ENCODE peak calls at places on chromosomes 3 and 15, in nine cellular contexts. One of them, this sample, is unnamed.
A peak's percentile ranks its signal among the peaks of the same experiment; 100 is the strongest.

GRCh38 chr3:44914936-44915335 is 40.5 kb downstream of the TGM4 start:
- DNase-seq in EH: peak; percentile 30
- DNase-seq in GM23338: peak; percentile 60
- DNase-seq in NCI-H2081: no peak
- DNase-seq in BJ: no peak
- DNase-seq in RPMI7951: no peak
- DNase-seq in cardiac fibroblast: peak; percentile 22
- DNase-seq in NCI-H1092 treated with DMSO at 0.1 percent for 48 hours: no peak
- DNase-seq in EL: peak; percentile 27
- DNase-seq in this sample: no peak

GRCh38 chr3:192897005-192897404 is 20.7 kb downstream of the MB21D2 start:
- DNase-seq in EH: no peak
- DNase-seq in GM23338: no peak
- DNase-seq in NCI-H2081: no peak
- DNase-seq in BJ: no peak
- DNase-seq in RPMI7951: no peak
- DNase-seq in cardiac fibroblast: no peak
- DNase-seq in NCI-H1092 treated with DMSO at 0.1 percent for 48 hours: no peak
- DNase-seq in EL: no peak
- DNase-seq in this sample: no peak

GRCh38 chr15:74375303-74375693 is 7.9 kb upstream of the CYP11A1 start:
- DNase-seq in EH: peak; percentile 78
- DNase-seq in GM23338: peak; percentile 93
- DNase-seq in NCI-H2081: peak; percentile 79
- DNase-seq in BJ: no peak
- DNase-seq in RPMI7951: peak; percentile 79
- DNase-seq in cardiac fibroblast: peak; percentile 89
- DNase-seq in NCI-H1092 treated with DMSO at 0.1 percent for 48 hours: peak; percentile 60
- DNase-seq in EL: peak; percentile 78
- DNase-seq in this sample: peak; percentile 26

GRCh38 chr3:111751961-111752360 is 107.1 kb upstream of the PHLDB2 start:
- DNase-seq in EH: peak; percentile 92
- DNase-seq in GM23338: peak; percentile 46
- DNase-seq in NCI-H2081: no peak
- DNase-seq in BJ: no peak
- DNase-seq in RPMI7951: peak; percentile 77
- DNase-seq in cardiac fibroblast: peak; percentile 53
- DNase-seq in NCI-H1092 treated with DMSO at 0.1 percent for 48 hours: no peak
- DNase-seq in EL: peak; percentile 85
- DNase-seq in this sample: peak; percentile 11

GRCh38 chr15:31261266-31262142 is 65.1 kb upstream of the KLF13 start:
- DNase-seq in EH: no peak
- DNase-seq in GM23338: no peak
- DNase-seq in NCI-H2081: peak; percentile 47
- DNase-seq in BJ: no peak
- DNase-seq in RPMI7951: no peak
- DNase-seq in cardiac fibroblast: no peak
- DNase-seq in NCI-H1092 treated with DMSO at 0.1 percent for 48 hours: peak; percentile 10
- DNase-seq in EL: no peak
- DNase-seq in this sample: no peak

GRCh38 chr15:58889363-58889762 is 44.1 kb downstream of the SLTM start:
- DNase-seq in EH: no peak
- DNase-seq in GM23338: no peak
- DNase-seq in NCI-H2081: no peak
- DNase-seq in BJ: no peak
- DNase-seq in RPMI7951: no peak
- DNase-seq in cardiac fibroblast: no peak
- DNase-seq in NCI-H1092 treated with DMSO at 0.1 percent for 48 hours: no peak
- DNase-seq in EL: no peak
- DNase-seq in this sample: no peak

GRCh38 chr3:27800261-27800660 is 78.1 kb upstream of the EOMES start:
- DNase-seq in EH: no peak
- DNase-seq in GM23338: no peak
- DNase-seq in NCI-H2081: no peak
- DNase-seq in BJ: no peak
- DNase-seq in RPMI7951: no peak
- DNase-seq in cardiac fibroblast: no peak
- DNase-seq in NCI-H1092 treated with DMSO at 0.1 percent for 48 hours: no peak
- DNase-seq in EL: no peak
- DNase-seq in this sample: no peak

GRCh38 chr3:13600950-13601691 is 52.2 kb downstream of the FBLN2 start:
- DNase-seq in EH: peak; percentile 73
- DNase-seq in GM23338: no peak
- DNase-seq in NCI-H2081: no peak
- DNase-seq in BJ: no peak
- DNase-seq in RPMI7951: peak; percentile 86
- DNase-seq in cardiac fibroblast: peak; percentile 33
- DNase-seq in NCI-H1092 treated with DMSO at 0.1 percent for 48 hours: no peak
- DNase-seq in EL: peak; percentile 82
- DNase-seq in this sample: no peak

GRCh38 chr15:88834211-88834812 is 31.1 kb downstream of the ACAN start:
- DNase-seq in EH: peak; percentile 66
- DNase-seq in GM23338: peak; percentile 91
- DNase-seq in NCI-H2081: peak; percentile 17
- DNase-seq in BJ: no peak
- DNase-seq in RPMI7951: peak; percentile 45
- DNase-seq in cardiac fibroblast: peak; percentile 45
- DNase-seq in NCI-H1092 treated with DMSO at 0.1 percent for 48 hours: no peak
- DNase-seq in EL: peak; percentile 45
- DNase-seq in this sample: no peak

GRCh38 chr15:25178835-25179672 is 224.3 kb downstream of the SNRPN start:
- DNase-seq in EH: no peak
- DNase-seq in GM23338: no peak
- DNase-seq in NCI-H2081: no peak
- DNase-seq in BJ: no peak
- DNase-seq in RPMI7951: no peak
- DNase-seq in cardiac fibroblast: no peak
- DNase-seq in NCI-H1092 treated with DMSO at 0.1 percent for 48 hours: no peak
- DNase-seq in EL: no peak
- DNase-seq in this sample: no peak

GRCh38 chr15:23857028-23857641 is 170.0 kb upstream of the NDN start:
- DNase-seq in EH: no peak
- DNase-seq in GM23338: peak; percentile 91
- DNase-seq in NCI-H2081: no peak
- DNase-seq in BJ: no peak
- DNase-seq in RPMI7951: peak; percentile 22
- DNase-seq in cardiac fibroblast: peak; percentile 7
- DNase-seq in NCI-H1092 treated with DMSO at 0.1 percent for 48 hours: peak; percentile 15
- DNase-seq in EL: no peak
- DNase-seq in this sample: no peak

GRCh38 chr15:67241132-67241855 is 13.2 kb downstream of the AAGAB start:
- DNase-seq in EH: peak; percentile 22
- DNase-seq in GM23338: peak; percentile 8
- DNase-seq in NCI-H2081: no peak
- DNase-seq in BJ: no peak
- DNase-seq in RPMI7951: peak; percentile 51
- DNase-seq in cardiac fibroblast: no peak
- DNase-seq in NCI-H1092 treated with DMSO at 0.1 percent for 48 hours: no peak
- DNase-seq in EL: no peak
- DNase-seq in this sample: no peak

GRCh38 chr15:63349156-63349555 is 32.5 kb downstream of the CA12 start:
- DNase-seq in EH: no peak
- DNase-seq in GM23338: no peak
- DNase-seq in NCI-H2081: no peak
- DNase-seq in BJ: no peak
- DNase-seq in RPMI7951: peak; percentile 48
- DNase-seq in cardiac fibroblast: peak; percentile 35
- DNase-seq in NCI-H1092 treated with DMSO at 0.1 percent for 48 hours: no peak
- DNase-seq in EL: no peak
- DNase-seq in this sample: no peak

GRCh38 chr3:129248286-129248979 is 973 bp upstream of the COPG1 start:
- DNase-seq in EH: no peak
- DNase-seq in GM23338: no peak
- DNase-seq in NCI-H2081: no peak
- DNase-seq in BJ: no peak
- DNase-seq in RPMI7951: peak; percentile 54
- DNase-seq in cardiac fibroblast: no peak
- DNase-seq in NCI-H1092 treated with DMSO at 0.1 percent for 48 hours: no peak
- DNase-seq in EL: no peak
- DNase-seq in this sample: no peak

GRCh38 chr15:51736646-51737537 is 563 bp downstream of the LYSMD2 start:
- DNase-seq in EH: peak; percentile 27
- DNase-seq in GM23338: peak; percentile 70
- DNase-seq in NCI-H2081: peak; percentile 73
- DNase-seq in BJ: no peak
- DNase-seq in RPMI7951: peak; percentile 40
- DNase-seq in cardiac fibroblast: peak; percentile 27
- DNase-seq in NCI-H1092 treated with DMSO at 0.1 percent for 48 hours: peak; percentile 81
- DNase-seq in EL: peak; percentile 36
- DNase-seq in this sample: no peak

GRCh38 chr3:57691411-57692133 is 1.3 kb downstream of the DENND6A start:
- DNase-seq in EH: peak; percentile 8
- DNase-seq in GM23338: peak; percentile 7
- DNase-seq in NCI-H2081: no peak
- DNase-seq in BJ: no peak
- DNase-seq in RPMI7951: no peak
- DNase-seq in cardiac fibroblast: peak; percentile 17
- DNase-seq in NCI-H1092 treated with DMSO at 0.1 percent for 48 hours: no peak
- DNase-seq in EL: no peak
- DNase-seq in this sample: no peak

GRCh38 chr3:53030864-53031445 is 14.9 kb downstream of the SFMBT1 start:
- DNase-seq in EH: no peak
- DNase-seq in GM23338: peak; percentile 65
- DNase-seq in NCI-H2081: peak; percentile 24
- DNase-seq in BJ: no peak
- DNase-seq in RPMI7951: no peak
- DNase-seq in cardiac fibroblast: no peak
- DNase-seq in NCI-H1092 treated with DMSO at 0.1 percent for 48 hours: no peak
- DNase-seq in EL: no peak
- DNase-seq in this sample: no peak

GRCh38 chr3:64783200-64783599 is 95.4 kb upstream of the ADAMTS9 start:
- DNase-seq in EH: no peak
- DNase-seq in GM23338: no peak
- DNase-seq in NCI-H2081: no peak
- DNase-seq in BJ: no peak
- DNase-seq in RPMI7951: no peak
- DNase-seq in cardiac fibroblast: no peak
- DNase-seq in NCI-H1092 treated with DMSO at 0.1 percent for 48 hours: no peak
- DNase-seq in EL: no peak
- DNase-seq in this sample: no peak

GRCh38 chr3:122307288-122307687 is 17.8 kb upstream of the CSTA start:
- DNase-seq in EH: no peak
- DNase-seq in GM23338: no peak
- DNase-seq in NCI-H2081: no peak
- DNase-seq in BJ: no peak
- DNase-seq in RPMI7951: no peak
- DNase-seq in cardiac fibroblast: no peak
- DNase-seq in NCI-H1092 treated with DMSO at 0.1 percent for 48 hours: no peak
- DNase-seq in EL: no peak
- DNase-seq in this sample: no peak

GRCh38 chr3:48596676-48597407 is 1.7 kb upstream of the COL7A1 start:
- DNase-seq in EH: no peak
- DNase-seq in GM23338: no peak
- DNase-seq in NCI-H2081: no peak
- DNase-seq in BJ: no peak
- DNase-seq in RPMI7951: no peak
- DNase-seq in cardiac fibroblast: no peak
- DNase-seq in NCI-H1092 treated with DMSO at 0.1 percent for 48 hours: no peak
- DNase-seq in EL: no peak
- DNase-seq in this sample: no peak

GRCh38 chr15:61749169-61749568 is 311.1 kb downstream of the VPS13C start:
- DNase-seq in EH: no peak
- DNase-seq in GM23338: no peak
- DNase-seq in NCI-H2081: no peak
- DNase-seq in BJ: no peak
- DNase-seq in RPMI7951: peak; percentile 60
- DNase-seq in cardiac fibroblast: no peak
- DNase-seq in NCI-H1092 treated with DMSO at 0.1 percent for 48 hours: no peak
- DNase-seq in EL: no peak
- DNase-seq in this sample: peak; percentile 36

GRCh38 chr15:33194704-33195261 is at the start of gene FMN1:
- DNase-seq in EH: peak; percentile 91
- DNase-seq in GM23338: peak; percentile 98
- DNase-seq in NCI-H2081: peak; percentile 89
- DNase-seq in BJ: peak; percentile 53
- DNase-seq in RPMI7951: peak; percentile 93
- DNase-seq in cardiac fibroblast: peak; percentile 91
- DNase-seq in NCI-H1092 treated with DMSO at 0.1 percent for 48 hours: peak; percentile 89
- DNase-seq in EL: peak; percentile 93
- DNase-seq in this sample: peak; percentile 68

This sample was measured in DMS 273 treated with DMSO at 0.1 percent for 48 hours.